ENCODE peak calls at places on chromosome 4, in eight cellular contexts. Y is GM23338, V is HCT116, A is HepG2, P is GM12878, O is H1, H is SK-N-SH, S is K562. R is an unnamed sample.

GRCh38 chr4:179880756-179881155 is 2362.4 kb upstream of the TENM3 start:
- DNase-seq in Y (no peak), V (no peak), A (no peak), P (no peak), O (no peak), H (no peak), S (no peak), R (no peak)

GRCh38 chr4:68576272-68577100 is at the start of gene UGT2B17:
- DNase-seq in Y (no peak), V (no peak), A (no peak), P (no peak), O (no peak), H (no peak), S (no peak), R (no peak)

GRCh38 chr4:126899382-126899801 is 733.4 kb upstream of the INTU start:
- DNase-seq in Y (no peak), V (peak; percentile 32), A (no peak), P (no peak), O (no peak), H (no peak), S (no peak), R (no peak)

GRCh38 chr4:103885152-103885551 is 165.4 kb upstream of the TACR3 start:
- DNase-seq in Y (no peak), V (no peak), A (no peak), P (no peak), O (no peak), H (no peak), S (no peak), R (no peak)

GRCh38 chr4:123415977-123416376 is 19.4 kb downstream of the SPRY1 start:
- DNase-seq in Y (no peak), V (no peak), A (peak; percentile 82), P (no peak), O (no peak), H (no peak), S (peak; percentile 37), R (peak; percentile 29)

GRCh38 chr4:185112104-185112503 is 31.0 kb upstream of the SLC25A4 start:
- DNase-seq in Y (no peak), V (peak; percentile 97), A (peak; percentile 31), P (no peak), O (no peak), H (no peak), S (peak; percentile 65), R (peak; percentile 95)

GRCh38 chr4:110508827-110509446 is 33.0 kb downstream of the ENPEP start:
- DNase-seq in Y (peak; percentile 44), V (no peak), A (no peak), P (no peak), O (no peak), H (peak; percentile 24), S (peak; percentile 33), R (peak; percentile 23)

GRCh38 chr4:95317124-95317820 is 231.5 kb downstream of the UNC5C start:
- DNase-seq in Y (peak; percentile 3), V (no peak), A (no peak), P (no peak), O (no peak), H (peak; percentile 16), S (no peak), R (peak; percentile 15)

GRCh38 chr4:113522433-113522832 is 239.1 kb downstream of the CAMK2D start:
- DNase-seq in Y (no peak), V (no peak), A (no peak), P (no peak), O (no peak), H (no peak), S (no peak), R (no peak)

GRCh38 chr4:184978211-184978610 is 40.1 kb upstream of the HELT start:
- DNase-seq in Y (no peak), V (no peak), A (no peak), P (no peak), O (no peak), H (no peak), S (no peak), R (no peak)

GRCh38 chr4:25487155-25487554 is 110.1 kb downstream of the ANAPC4 start:
- DNase-seq in Y (no peak), V (no peak), A (no peak), P (no peak), O (no peak), H (no peak), S (no peak), R (no peak)

GRCh38 chr4:25484243-25484721 is 107.2 kb downstream of the ANAPC4 start:
- DNase-seq in Y (peak; percentile 16), V (no peak), A (no peak), P (peak; percentile 5), O (no peak), H (no peak), S (no peak), R (no peak)

GRCh38 chr4:25489221-25489797 is 112.2 kb downstream of the ANAPC4 start:
- DNase-seq in Y (no peak), V (no peak), A (no peak), P (no peak), O (no peak), H (no peak), S (no peak), R (no peak)

GRCh38 chr4:25485104-25485503 is 108.0 kb downstream of the ANAPC4 start:
- DNase-seq in Y (no peak), V (no peak), A (no peak), P (no peak), O (no peak), H (no peak), S (no peak), R (no peak)

GRCh38 chr4:25486171-25486570 is 109.1 kb downstream of the ANAPC4 start:
- DNase-seq in Y (peak; percentile 55), V (no peak), A (peak; percentile 15), P (no peak), O (no peak), H (no peak), S (no peak), R (peak; percentile 90)
- H4K20me1 ChIP-seq in Y (no peaks in the 10 kb centered on the region), V (no peaks in the 10 kb centered on the region), A (no peaks in the 10 kb centered on the region), P (no peaks in the 10 kb centered on the region), O (no peaks in the 10 kb centered on the region), H (no peaks in the 10 kb centered on the region), S (no peaks in the 10 kb centered on the region), R (no peaks in the 10 kb centered on the region)

GRCh38 chr4:2837110-2837903 is 6.3 kb upstream of the ADD1 start:
- DNase-seq in Y (peak; percentile 29), V (no peak), A (no peak), P (no peak), O (no peak), H (peak; percentile 25), S (no peak), R (no peak)

GRCh38 chr4:2835978-2836377 is 7.7 kb upstream of the ADD1 start:
- DNase-seq in Y (no peak), V (no peak), A (no peak), P (no peak), O (no peak), H (no peak), S (no peak), R (no peak)

GRCh38 chr4:2839060-2839459 is 4.6 kb upstream of the ADD1 start:
- DNase-seq in Y (no peak), V (no peak), A (no peak), P (no peak), O (no peak), H (no peak), S (no peak), R (no peak)

GRCh38 chr4:2836391-2836859 is 7.2 kb upstream of the ADD1 start:
- DNase-seq in Y (no peak), V (no peak), A (no peak), P (no peak), O (no peak), H (no peak), S (no peak), R (no peak)

DNA sequence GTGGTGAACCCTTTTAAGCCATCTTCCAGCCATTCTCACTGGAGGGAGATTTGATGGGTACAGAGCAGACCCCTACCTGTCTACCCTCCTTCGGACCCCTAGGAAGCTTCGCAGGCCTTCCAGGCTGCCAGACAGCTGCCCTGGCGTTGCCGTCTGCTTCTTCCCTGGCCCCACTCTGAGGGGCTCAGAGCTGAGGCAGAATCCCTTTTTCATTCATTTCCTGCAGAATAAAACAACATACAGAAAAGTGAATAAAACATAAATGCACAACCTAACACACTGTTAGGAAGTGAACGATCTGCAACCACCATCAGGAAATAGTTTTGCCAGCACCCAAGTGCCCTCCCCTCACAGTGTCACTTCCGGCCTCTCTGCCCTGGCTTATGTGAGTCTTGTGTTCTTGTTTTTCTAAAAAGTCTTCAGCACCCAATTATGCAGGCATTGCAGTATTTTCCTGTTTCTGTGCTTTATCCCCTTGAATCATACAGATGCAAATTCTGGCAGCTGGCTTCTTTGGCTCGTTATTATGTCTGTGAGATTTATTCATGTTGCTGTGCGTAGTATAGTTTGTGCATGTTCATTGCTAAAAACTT is 5.6 kb upstream of the ADD1 start:
- DNase-seq in Y (no peak), V (no peak), A (no peak), P (no peak), O (no peak), H (peak; percentile 30), S (no peak), R (peak; percentile 79)
- TF ChIP-seq POLR2AphosphoS5 in Y (no peak), V (no peak), A (no peak), P (no peak), O (no peak), H (no peak), S (no peak), R (peak; percentile 49)

DNA sequence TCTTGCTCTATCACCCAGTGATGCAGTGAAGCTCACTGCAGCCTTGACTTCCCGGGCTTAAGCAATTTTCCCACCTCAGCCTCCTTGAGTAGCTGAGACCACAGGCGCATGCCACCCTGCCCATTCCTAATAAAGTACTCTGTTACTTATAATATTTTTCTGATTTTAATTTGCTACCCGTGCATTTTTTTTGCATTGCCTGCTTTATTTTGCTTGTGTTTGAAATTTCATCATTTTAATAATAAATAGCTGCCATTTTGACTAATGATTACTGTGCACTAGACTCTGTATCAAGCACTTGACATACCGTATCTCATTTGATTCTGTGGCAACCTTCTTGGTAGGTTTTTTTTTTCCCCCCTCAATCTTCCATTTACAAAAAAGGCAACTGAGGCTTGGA is 41.7 kb downstream of the FAM193A start:
- DNase-seq in Y (no peak), V (no peak), A (no peak), P (no peak), O (no peak), H (no peak), S (no peak), R (no peak)
- H4K20me1 ChIP-seq in Y (peaks cover 53% of the 10 kb centered on the region), V (peaks cover 9% of the 10 kb centered on the region), A (peaks cover 65% of the 10 kb centered on the region), P (no peaks in the 10 kb centered on the region), O (peaks cover 4% of the 10 kb centered on the region), H (peaks cover 96% of the 10 kb centered on the region), S (peaks cover 10% of the 10 kb centered on the region), R (no peaks in the 10 kb centered on the region)

GRCh38 chr4:83013931-83014330 is 3.3 kb upstream of the LIN54 start:
- DNase-seq in Y (no peak), V (no peak), A (no peak), P (no peak), O (no peak), H (no peak), S (peak; percentile 44), R (no peak)

GRCh38 chr4:83011779-83012630 is 1.4 kb upstream of the LIN54 start:
- DNase-seq in Y (peak; percentile 41), V (no peak), A (no peak), P (no peak), O (no peak), H (no peak), S (peak; percentile 59), R (peak; percentile 59)

GRCh38 chr4:83010522-83011318 is at the start of gene LIN54:
- DNase-seq in Y (peak; percentile 73), V (peak; percentile 27), A (peak; percentile 90), P (no peak), O (no peak), H (peak; percentile 88), S (peak; percentile 88), R (peak; percentile 75)

GRCh38 chr4:83013420-83013867 is 2.8 kb upstream of the LIN54 start:
- DNase-seq in Y (no peak), V (no peak), A (no peak), P (no peak), O (no peak), H (peak; percentile 27), S (peak; percentile 29), R (no peak)

GRCh38 chr4:83012631-83013419 is 2.2 kb upstream of the LIN54 start:
- DNase-seq in Y (peak; percentile 99), V (peak; percentile 97), A (peak; percentile 96), P (peak; percentile 88), O (peak; percentile 96), H (peak; percentile 96), S (peak; percentile 99), R (peak; percentile 99)
- TF ChIP-seq POLR2AphosphoS5 in Y (peak; percentile 75), V (peak; percentile 66), A (peak; percentile 78), P (peak; percentile 72), O (peak; percentile 83), H (peak; percentile 57), S (no peak), R (peak; percentile 72)

R was measured in endothelial cell of umbilical vein.